ENCODE peak calls at places on chromosomes 3 and 15, in four cellular contexts. S is A549, R is K562, A is H1. C is an unnamed sample.

GRCh38 chr3:150577854-150578253 is 25.3 kb upstream of the SELENOT start:
- DNase-seq in S (peak), R (no peak), A (no peak), C (no peak)

GRCh38 chr3:185397676-185398075 is 34.7 kb downstream of the MAP3K13 start:
- DNase-seq in A (no peak), R (no peak), S (no peak), C (no peak)

GRCh38 chr3:38095687-38096483 is 41.0 kb downstream of the ACAA1 start:
- DNase-seq in S (no peak), A (no peak), R (no peak), C (no peak)

GRCh38 chr3:43016513-43016865 is 37.4 kb downstream of the GASK1A start:
- DNase-seq in R (no peak), S (no peak), A (no peak), C (no peak)

GRCh38 chr15:62209322-62209721 is 44.2 kb upstream of the C2CD4B start:
- DNase-seq in R (no peak), A (no peak), S (no peak), C (no peak)

GRCh38 chr15:90620379-90621134 is 90.8 kb downstream of the CRTC3 start:
- DNase-seq in R (peak), A (no peak), S (no peak), C (no peak)

GRCh38 chr3:52517796-52518722 is 15.6 kb downstream of the NT5DC2 start:
- DNase-seq in S (no peak), R (no peak), A (no peak), C (no peak)

GRCh38 chr3:69200384-69201068 is 78.1 kb upstream of the LMOD3 start:
- DNase-seq in A (no peak), S (peak), R (no peak), C (peak)

GRCh38 chr3:55313701-55314100 is 173.4 kb downstream of the WNT5A start:
- DNase-seq in R (no peak), A (no peak), S (no peak), C (no peak)

GRCh38 chr15:93943607-93944006 is 287.8 kb upstream of the MCTP2 start:
- DNase-seq in A (no peak), R (no peak), S (no peak), C (no peak)

GRCh38 chr15:96337991-96338771 is 7.7 kb downstream of the NR2F2 start:
- DNase-seq in S (no peak), A (no peak), R (no peak), C (no peak)

GRCh38 chr3:72343078-72343477 is 505.2 kb downstream of the SHQ1 start:
- DNase-seq in S (no peak), A (no peak), R (no peak), C (no peak)

GRCh38 chr3:56005196-56005805 is 463.0 kb downstream of the ERC2 start:
- DNase-seq in S (no peak), A (no peak), R (no peak), C (no peak)

GRCh38 chr3:159785276-159785675 is 203.4 kb upstream of the IL12A start:
- DNase-seq in A (no peak), R (no peak), S (peak), C (peak)

GRCh38 chr3:86921981-86922680 is 68.8 kb downstream of the VGLL3 start:
- DNase-seq in A (no peak), R (no peak), S (no peak), C (no peak)

GRCh38 chr3:105518201-105518600 is 151.5 kb downstream of the ALCAM start:
- DNase-seq in S (peak), R (no peak), A (no peak), C (no peak)

GRCh38 chr3:36796896-36797295 is 32.5 kb upstream of the DCLK3 start:
- DNase-seq in A (no peak), R (no peak), S (peak), C (no peak)

GRCh38 chr3:112811917-112812660 is 34.6 kb downstream of the CD200R1L start:
- DNase-seq in A (no peak), R (no peak), S (no peak), C (no peak)

GRCh38 chr15:87623832-87624231 is 632.7 kb downstream of the NTRK3 start:
- DNase-seq in A (peak), S (peak), R (peak), C (no peak)

GRCh38 chr15:56815247-56815646 is 81.9 kb upstream of the ZNF280D start:
- DNase-seq in S (no peak), A (no peak), R (no peak), C (no peak)

GRCh38 chr3:27315003-27315402 is 54.2 kb downstream of the NEK10 start:
- DNase-seq in R (no peak), S (no peak), A (no peak), C (no peak)

GRCh38 chr15:31326729-31327673 is at the start of gene KLF13:
- DNase-seq in S (peak), A (no peak), R (peak), C (no peak)

GRCh38 chr3:55487376-55488241 is 503 bp upstream of the WNT5A start:
- DNase-seq in A (peak), S (peak), R (no peak), C (no peak)

GRCh38 chr3:134463676-134464611 is 21.8 kb downstream of the ANAPC13 start:
- DNase-seq in R (no peak), A (peak), S (no peak), C (no peak)

GRCh38 chr15:90489944-90490343 is 39.8 kb upstream of the CRTC3 start:
- DNase-seq in A (no peak), S (no peak), R (no peak), C (peak)

GRCh38 chr3:5057857-5058324 is 64.2 kb upstream of the ARL8B start:
- DNase-seq in S (peak), R (peak), A (no peak), C (peak)

GRCh38 chr3:5061218-5061569 is 60.9 kb upstream of the ARL8B start:
- DNase-seq in S (no peak), A (no peak), R (no peak), C (no peak)

GRCh38 chr3:5057217-5057616 is 64.9 kb upstream of the ARL8B start:
- DNase-seq in A (no peak), R (no peak), S (no peak), C (no peak)

GRCh38 chr3:5056005-5056391 is 66.1 kb upstream of the ARL8B start:
- DNase-seq in R (no peak), S (no peak), A (no peak), C (no peak)

GRCh38 chr3:5058463-5058862 is 63.6 kb upstream of the ARL8B start:
- DNase-seq in A (no peak), S (peak), R (no peak), C (no peak)
- TF ChIP-seq MAFK in A (no peak), S (no peak), R (no peak), C (no peak)

GRCh38 chr15:58504674-58505234 is 73.0 kb downstream of the LIPC start:
- DNase-seq in R (no peak), A (no peak), S (no peak), C (no peak)

GRCh38 chr15:58506787-58507671 is 75.2 kb downstream of the LIPC start:
- DNase-seq in R (no peak), A (no peak), S (no peak), C (no peak)

GRCh38 chr15:58503139-58504027 is 71.6 kb downstream of the LIPC start:
- DNase-seq in A (no peak), R (no peak), S (no peak), C (no peak)

GRCh38 chr15:58505581-58505980 is 73.8 kb downstream of the LIPC start:
- DNase-seq in S (no peak), R (no peak), A (no peak), C (no peak)

GRCh38 chr15:58506064-58506490 is 74.3 kb downstream of the LIPC start:
- DNase-seq in R (no peak), S (no peak), A (no peak), C (no peak)
- TF ChIP-seq RFX5 in R (no peak), S (no peak), A (no peak), C (no peak)

DNA sequence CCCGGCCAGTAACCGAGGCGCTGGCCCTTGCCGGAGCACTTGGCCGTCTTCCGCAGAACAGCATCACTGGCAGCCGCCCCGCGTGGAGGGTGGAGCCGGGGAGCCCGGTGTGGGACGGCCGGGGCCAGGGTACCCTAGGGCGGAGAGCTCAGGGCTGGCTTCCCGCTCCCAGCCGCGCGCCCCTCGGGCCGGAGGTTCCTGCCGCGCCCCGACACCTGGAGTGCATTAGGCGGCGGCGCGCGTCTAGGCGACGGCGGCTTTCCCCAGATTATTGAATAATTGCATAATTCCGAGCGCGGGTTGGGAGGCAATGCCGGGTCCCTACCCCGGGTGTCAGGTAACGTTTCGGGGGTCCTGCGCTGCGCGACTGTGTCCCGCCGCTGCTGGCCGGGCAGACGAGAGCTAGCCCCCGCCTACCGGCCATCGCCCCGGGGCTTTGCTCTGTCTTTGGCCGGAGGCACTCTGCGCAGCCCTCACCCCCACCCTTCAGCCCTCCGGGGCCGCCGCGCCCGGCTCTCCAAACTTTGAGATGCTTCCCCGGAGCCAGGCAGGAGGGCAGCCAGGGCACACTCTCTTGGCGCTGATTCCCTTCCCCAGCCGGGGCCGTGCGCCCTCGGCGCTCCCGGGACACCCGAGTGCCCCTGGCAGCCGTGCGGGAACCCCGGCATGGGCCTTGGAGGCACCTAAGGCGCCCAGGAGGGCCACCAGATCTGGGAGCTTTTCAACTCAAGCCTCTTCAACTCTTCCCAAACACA is 749 bp downstream of the ITGA11 start:
- DNase-seq in R (no peak), S (no peak), A (peak), C (no peak)
- TF ChIP-seq PHF8 in R (no peak), S (no peak), A (no peak), C (no peak)

GRCh38 chr3:18900994-18901393 is 247.3 kb upstream of the KCNH8 start:
- DNase-seq in A (no peak), R (no peak), S (no peak), C (no peak)
- TF ChIP-seq MAFK in A (no peak), R (no peak), S (no peak), C (no peak)

DNA sequence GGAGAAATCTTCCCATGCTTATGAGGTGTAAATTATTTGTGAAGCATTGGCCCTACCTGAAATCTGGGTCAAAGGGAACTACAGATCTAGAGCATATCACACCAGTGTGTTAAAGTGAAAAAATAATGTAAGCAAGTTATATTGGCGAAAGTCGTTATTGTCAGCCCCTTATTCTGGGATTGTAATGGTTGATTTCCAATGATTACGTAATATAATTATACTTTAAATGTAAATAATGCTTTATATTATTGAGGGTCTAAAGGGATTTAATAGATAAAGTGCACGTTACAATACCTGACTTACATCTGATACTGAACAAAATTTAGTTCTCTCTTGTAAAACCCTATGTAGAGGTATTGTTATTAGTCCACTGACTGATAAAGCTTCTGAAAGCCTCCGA is 101.2 kb downstream of the NEO1 start:
- DNase-seq in A (no peak), R (no peak), S (no peak), C (no peak)
- TF ChIP-seq RFX5 in A (no peak), R (no peak), S (no peak), C (no peak)

DNA sequence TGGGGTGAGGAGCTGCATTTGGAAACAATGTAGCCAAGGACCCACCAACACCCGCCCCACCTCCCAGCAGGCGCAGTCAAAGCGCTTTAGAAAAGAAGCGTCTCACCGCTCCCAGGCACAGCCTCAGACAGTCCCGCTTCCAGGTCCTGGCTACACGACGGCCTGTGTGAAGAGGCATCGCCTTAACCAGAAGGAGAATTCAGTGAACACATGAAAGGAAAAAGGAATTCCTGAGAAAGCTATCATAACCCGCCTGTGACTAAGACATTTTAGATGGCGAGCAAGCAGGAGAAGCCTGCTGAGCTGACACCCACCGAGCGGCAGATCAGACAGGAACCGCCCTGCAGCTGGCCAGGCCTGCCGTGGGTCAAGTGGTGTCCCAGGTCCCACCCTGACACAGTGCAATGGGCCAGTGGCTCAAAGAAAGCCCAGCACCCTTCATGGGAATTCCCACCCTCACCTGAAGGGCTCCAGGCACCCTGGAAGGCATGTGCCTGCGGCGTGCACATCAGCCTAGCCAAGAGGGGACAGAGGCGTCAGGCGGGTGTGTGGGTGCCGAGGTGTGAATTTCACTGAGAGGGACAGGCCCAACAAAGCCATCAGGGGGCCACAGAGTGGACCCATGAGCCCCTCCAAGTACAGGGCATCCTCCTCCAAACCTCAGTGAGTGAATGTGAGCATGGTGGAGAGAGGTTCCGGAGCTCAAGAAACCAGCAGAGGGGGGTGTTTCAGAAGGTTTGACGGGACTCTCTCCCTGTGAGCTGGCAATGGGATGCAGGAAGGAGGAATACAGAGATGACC is 144.8 kb downstream of the NSMCE3 start:
- DNase-seq in R (no peak), A (no peak), S (no peak), C (no peak)
- TF ChIP-seq PHF8 in R (no peak), A (no peak), S (no peak), C (no peak)

GRCh38 chr3:177594096-177594495 is 396.8 kb upstream of the TBL1XR1 start:
- DNase-seq in R (no peak), S (peak), A (no peak), C (no peak)
- TF ChIP-seq MAFK in R (no peak), S (no peak), A (no peak), C (no peak)